ENCODE peak calls at places on chromosome 7, in four cellular contexts. T is fibroblast of mammary gland, L is fibroblast of lung, X is IMR-90. Q is an unnamed sample.

GRCh38 chr7:75712517-75713361 is 26.0 kb downstream of the HIP1 start:
- DNase-seq in T (no peak), X (no peak), L (no peak), Q (no peak)

GRCh38 chr7:91557789-91558396 is 293.7 kb downstream of the FZD1 start:
- DNase-seq in X (peak), L (peak), T (peak), Q (no peak)

GRCh38 chr7:151838861-151839381 is 38.0 kb downstream of the PRKAG2 start:
- DNase-seq in T (no peak), L (no peak), X (no peak), Q (no peak)

GRCh38 chr7:143047327-143047726 is 4.8 kb upstream of the OR6V1 start:
- DNase-seq in L (no peak), T (no peak), X (no peak), Q (no peak)

GRCh38 chr7:32062150-32062549 is 8.1 kb downstream of the PDE1C start:
- DNase-seq in T (peak), X (peak), L (peak), Q (peak)

GRCh38 chr7:120807390-120807789 is 50.6 kb downstream of the TSPAN12 start:
- DNase-seq in L (no peak), X (no peak), T (no peak), Q (no peak)

GRCh38 chr7:139629392-139630082 is 106.1 kb downstream of the CLEC2L start:
- DNase-seq in T (peak), L (no peak), X (no peak), Q (no peak)

GRCh38 chr7:4606776-4607175 is 75.3 kb upstream of the FOXK1 start:
- DNase-seq in X (no peak), T (no peak), L (no peak), Q (no peak)

GRCh38 chr7:106982415-106982814 is 62.1 kb upstream of the PRKAR2B start:
- DNase-seq in T (no peak), X (peak), L (no peak), Q (no peak)

GRCh38 chr7:139828880-139829653 is at the start of gene TBXAS1:
- DNase-seq in X (peak), L (no peak), T (no peak), Q (no peak)

GRCh38 chr7:107993879-107994278 is 9.1 kb downstream of the LAMB1 start:
- DNase-seq in T (no peak), L (no peak), X (peak), Q (no peak)

GRCh38 chr7:69603937-69604494 is 5.7 kb downstream of the AUTS2 start:
- DNase-seq in L (no peak), X (no peak), T (no peak), Q (no peak)

GRCh38 chr7:108459922-108460551 is 3.8 kb upstream of the NRCAM start:
- DNase-seq in X (no peak), L (peak), T (peak), Q (peak)

GRCh38 chr7:44078521-44078920 is 3.8 kb downstream of the POLM start:
- DNase-seq in L (no peak), X (no peak), T (no peak), Q (no peak)

GRCh38 chr7:99038086-99038855 is 105.6 kb downstream of the SMURF1 start:
- DNase-seq in T (no peak), L (no peak), X (no peak), Q (no peak)

GRCh38 chr7:99035723-99036530 is 108.0 kb downstream of the SMURF1 start:
- DNase-seq in X (no peak), L (no peak), T (no peak), Q (no peak)

GRCh38 chr7:99034932-99035722 is 108.8 kb downstream of the SMURF1 start:
- DNase-seq in L (no peak), T (no peak), X (no peak), Q (no peak)

GRCh38 chr7:99037327-99037940 is 106.5 kb downstream of the SMURF1 start:
- DNase-seq in L (no peak), X (no peak), T (peak), Q (no peak)

DNA sequence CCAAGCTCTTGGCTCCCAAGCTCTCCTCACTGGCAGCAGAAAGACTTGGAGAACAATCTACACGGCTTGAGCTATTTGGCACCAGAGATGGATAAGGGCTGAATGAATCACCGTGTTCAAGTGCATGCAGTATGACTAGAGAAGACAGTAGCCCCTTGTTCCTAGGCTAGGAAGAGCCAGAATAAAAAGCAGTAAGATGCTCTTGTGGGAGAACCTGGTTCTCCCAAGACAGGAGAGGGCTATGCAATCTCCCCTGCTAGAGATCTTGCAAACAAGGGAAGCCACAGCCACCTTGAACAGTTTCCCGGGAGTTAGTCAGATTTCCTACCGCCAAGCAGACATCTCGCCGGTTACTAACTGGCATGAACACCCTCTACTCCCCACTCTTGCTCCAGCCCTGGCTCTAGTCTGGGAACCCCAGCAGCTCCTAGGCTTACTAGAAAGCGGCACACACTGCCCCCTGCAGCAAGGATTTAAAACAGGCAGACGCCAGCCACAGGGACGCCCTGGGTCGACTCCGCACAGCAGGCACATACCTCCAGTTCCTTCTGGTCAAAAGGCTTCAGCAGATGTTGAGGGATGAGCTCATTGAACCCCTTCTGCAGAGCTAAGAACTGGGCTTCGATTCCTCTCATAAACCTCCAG is 107.3 kb downstream of the SMURF1 start:
- DNase-seq in L (peak), T (peak), X (peak), Q (peak)
- TF ChIP-seq CTCF in L (peak), T (peak), X (peak), Q (peak)

DNA sequence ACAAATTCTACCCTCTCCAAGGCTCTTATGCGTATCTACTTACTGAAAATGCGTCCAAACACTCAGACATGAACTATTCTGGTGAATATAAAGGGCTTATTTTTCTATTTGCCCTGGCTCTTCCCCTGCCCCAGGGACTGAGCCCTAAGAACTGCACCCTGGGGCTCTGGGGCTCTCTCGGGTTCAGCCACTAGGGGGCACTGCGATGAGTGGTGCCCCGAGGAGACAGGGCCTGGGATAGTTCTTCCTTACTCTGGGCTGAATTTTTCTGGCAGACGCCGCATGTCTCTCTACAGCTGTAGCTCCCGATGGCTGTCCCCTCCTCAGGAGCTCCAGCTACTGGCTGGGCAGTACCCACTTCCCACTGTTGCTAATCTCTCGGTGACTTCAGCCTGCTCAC is 30.8 kb upstream of the GSDME start:
- DNase-seq in X (no peak), L (no peak), T (no peak), Q (no peak)
- H3K4me3 ChIP-seq in X (no peak), L (no peak), T (no peak), Q (no peak)

GRCh38 chr7:87510430-87510875 is 35.0 kb upstream of the ABCB4 start:
- DNase-seq in T (no peak), L (no peak), X (no peak), Q (peak)

GRCh38 chr7:87506243-87507180 is 31.0 kb upstream of the ABCB4 start:
- DNase-seq in L (peak), X (peak), T (peak), Q (no peak)

GRCh38 chr7:87505557-87506242 is 30.2 kb upstream of the ABCB4 start:
- DNase-seq in T (no peak), X (no peak), L (no peak), Q (no peak)

GRCh38 chr7:87505122-87505521 is 29.6 kb upstream of the ABCB4 start:
- DNase-seq in T (no peak), X (peak), L (no peak), Q (no peak)

GRCh38 chr7:87507446-87507845 is 32.0 kb upstream of the ABCB4 start:
- DNase-seq in T (no peak), L (no peak), X (no peak), Q (no peak)
- TF ChIP-seq CTCF in T (no peak), L (no peak), X (peak), Q (no peak)

GRCh38 chr7:49692516-49692915 is 80.9 kb upstream of the VWC2 start:
- DNase-seq in L (no peak), X (no peak), T (no peak), Q (no peak)
- H3K4me3 ChIP-seq in L (no peak), X (no peak), T (no peak), Q (no peak)

DNA sequence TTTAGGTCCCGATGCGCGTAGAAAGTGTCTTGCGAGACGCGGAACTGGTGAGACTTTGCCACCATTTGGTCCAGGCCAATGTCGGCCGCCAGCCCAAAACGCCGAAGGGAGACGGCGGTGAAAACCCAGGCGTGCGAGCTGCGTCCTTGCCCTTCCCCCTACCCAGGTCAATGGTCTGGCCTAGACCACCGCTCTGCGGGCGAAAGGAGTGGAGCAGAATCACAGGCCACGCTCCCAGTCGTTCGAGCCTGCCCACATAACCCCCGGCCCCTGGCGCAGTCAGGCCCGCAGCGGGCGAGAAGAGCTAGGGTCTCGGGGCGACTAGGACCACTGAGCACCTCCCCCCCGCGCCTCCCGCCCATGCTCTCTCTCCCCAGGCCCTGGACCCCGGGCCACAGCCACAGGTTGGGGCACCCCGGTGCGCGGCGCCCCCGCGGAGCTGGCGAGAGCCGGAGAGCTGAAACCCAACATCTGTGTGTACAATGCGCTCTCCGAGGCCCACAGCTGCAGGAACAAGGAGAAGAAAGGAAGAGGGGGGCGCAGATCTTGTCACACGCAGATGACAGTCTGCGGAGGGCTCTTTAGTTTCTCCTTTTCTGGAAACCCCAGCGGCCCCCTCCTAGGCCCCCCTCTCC is 354.8 kb downstream of the DNAJB6 start:
- DNase-seq in X (no peak), T (no peak), L (no peak), Q (no peak)
- TF ChIP-seq CTCF in X (no peak), T (no peak), L (no peak), Q (no peak)

GRCh38 chr7:38373155-38373554 is 99.7 kb upstream of the TARP start:
- DNase-seq in L (no peak), T (no peak), X (no peak), Q (no peak)

GRCh38 chr7:38367301-38367700 is 93.9 kb upstream of the TARP start:
- DNase-seq in T (peak), L (no peak), X (no peak), Q (no peak)

GRCh38 chr7:38368191-38368605 is 94.8 kb upstream of the TARP start:
- DNase-seq in T (peak), L (peak), X (peak), Q (peak)

GRCh38 chr7:38374507-38374906 is 101.1 kb upstream of the TARP start:
- DNase-seq in L (peak), X (peak), T (peak), Q (peak)

GRCh38 chr7:38369816-38370493 is 96.5 kb upstream of the TARP start:
- DNase-seq in X (peak), L (peak), T (peak), Q (peak)
- H3K4me3 ChIP-seq in X (no peak), L (peak), T (no peak), Q (peak)

GRCh38 chr7:156778201-156778600 is 114.8 kb downstream of the LMBR1 start:
- DNase-seq in T (no peak), X (no peak), L (peak), Q (no peak)
- TF ChIP-seq CTCF in T (no peak), X (peak), L (no peak), Q (peak)

GRCh38 chr7:132251327-132251659 is 325.0 kb downstream of the PLXNA4 start:
- DNase-seq in T (no peak), X (no peak), L (no peak), Q (no peak)
- H3K4me3 ChIP-seq in T (no peak), X (no peak), L (no peak), Q (no peak)